ENCODE peak calls at places on chromosomes 4 and X, in nine cellular contexts. P, A, R, Z, T, H, W, J and S are unnamed samples. For H3K4me1, the result is how much of the 10 kb centered on the place peaks cover.

GRCh38 chr4:5839751-5840674 is 52.9 kb downstream of the CRMP1 start:
- DNase-seq in P (peak), A (no peak), R (no peak), Z (no peak), T (no peak), H (peak), W (peak), J (peak), S (no peak)

GRCh38 chr4:118783887-118784286 is 52.0 kb downstream of the SEC24D start:
- DNase-seq in P (no peak), A (no peak), R (no peak), Z (no peak), T (no peak), H (no peak), W (no peak), J (no peak), S (no peak)

GRCh38 chrX:131985526-131986049 is 37.5 kb upstream of the STK26 start:
- DNase-seq in P (no peak), A (peak), R (no peak), Z (no peak), T (no peak), H (no peak), W (no peak), J (no peak), S (no peak)

GRCh38 chr4:4409416-4410115 is 22.7 kb downstream of the NSG1 start:
- DNase-seq in P (no peak), A (no peak), R (no peak), Z (no peak), T (no peak), H (no peak), W (no peak), J (no peak), S (no peak)

GRCh38 chrX:39149761-39150160 is 348.5 kb downstream of the MID1IP1 start:
- DNase-seq in P (peak), A (peak), R (no peak), Z (peak), T (no peak), H (peak), W (no peak), J (no peak), S (peak)

GRCh38 chr4:176309772-176310171 is 10.0 kb upstream of the SPCS3 start:
- DNase-seq in P (no peak), A (no peak), R (no peak), Z (no peak), T (no peak), H (no peak), W (no peak), J (no peak), S (no peak)

GRCh38 chr4:97116511-97116910 is 1026.8 kb downstream of the STPG2 start:
- DNase-seq in P (no peak), A (no peak), R (no peak), Z (no peak), T (no peak), H (no peak), W (no peak), J (no peak), S (no peak)

GRCh38 chr4:38106301-38106700 is 146.1 kb downstream of the PTTG2 start:
- DNase-seq in P (no peak), A (no peak), R (no peak), Z (no peak), T (no peak), H (no peak), W (no peak), J (no peak), S (no peak)

GRCh38 chr4:2411786-2412510 is 6.5 kb downstream of the ZFYVE28 start:
- DNase-seq in P (no peak), A (no peak), R (peak), Z (no peak), T (no peak), H (no peak), W (peak), J (no peak), S (no peak)

GRCh38 chr4:1768367-1769034 is 24.6 kb upstream of the FGFR3 start:
- DNase-seq in P (no peak), A (peak), R (no peak), Z (no peak), T (no peak), H (no peak), W (no peak), J (no peak), S (no peak)

GRCh38 chrX:71253253-71254091 is 468 bp downstream of the ZMYM3 start:
- DNase-seq in P (no peak), A (peak), R (no peak), Z (no peak), T (peak), H (peak), W (peak), J (no peak), S (peak)

DNA sequence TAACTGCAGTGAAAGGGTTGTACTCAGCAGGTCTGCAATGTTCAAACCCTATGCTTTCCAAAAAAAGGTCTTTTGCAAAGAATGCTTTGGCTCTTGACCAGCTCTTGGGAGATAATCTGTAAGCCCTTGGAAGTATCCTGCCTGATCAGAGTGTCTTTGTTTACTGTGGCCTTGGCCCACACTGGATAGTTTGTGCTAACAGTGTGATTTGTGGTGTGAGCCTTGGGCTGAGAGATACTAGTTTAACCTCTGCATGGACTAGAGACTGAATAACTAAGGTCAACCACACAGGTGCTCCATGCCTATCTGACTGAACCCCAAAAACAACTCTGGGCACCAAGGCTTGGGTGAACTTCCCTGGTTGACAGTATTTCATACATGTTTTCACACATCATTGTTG is 3.6 kb upstream of the MAGED1 start:
- DNase-seq in P (no peak), A (no peak), R (no peak), Z (no peak), T (no peak), H (no peak), W (no peak), J (no peak), S (no peak)
- H3K4me1 ChIP-seq in P (under half), A (under half), R (under half), Z (under half), T (under half), H (under half), W (under half), J (under half), S (under half)

GRCh38 chrX:154123241-154124219 is 20.5 kb upstream of the OPN1LW start:
- DNase-seq in P (no peak), A (peak), R (no peak), Z (no peak), T (no peak), H (peak), W (no peak), J (no peak), S (no peak)
- TF ChIP-seq EP300 in P (no peak), A (no peak), R (no peak), Z (no peak), T (no peak), H (no peak), W (no peak), J (no peak), S (no peak)

GRCh38 chr4:85792576-85792975 is 317.6 kb downstream of the ARHGAP24 start:
- DNase-seq in P (no peak), A (no peak), R (no peak), Z (no peak), T (no peak), H (no peak), W (no peak), J (no peak), S (no peak)
- H3K4me1 ChIP-seq in P (under half), A (under half), R (under half), Z (under half), T (under half), H (under half), W (under half), J (under half), S (under half)

GRCh38 chr4:150570862-150571261 is 11.1 kb upstream of the MAB21L2 start:
- DNase-seq in P (no peak), A (no peak), R (no peak), Z (no peak), T (no peak), H (no peak), W (no peak), J (no peak), S (no peak)
- TF ChIP-seq EP300 in P (no peak), A (no peak), R (no peak), Z (no peak), T (no peak), H (no peak), W (no peak), J (no peak), S (no peak)

DNA sequence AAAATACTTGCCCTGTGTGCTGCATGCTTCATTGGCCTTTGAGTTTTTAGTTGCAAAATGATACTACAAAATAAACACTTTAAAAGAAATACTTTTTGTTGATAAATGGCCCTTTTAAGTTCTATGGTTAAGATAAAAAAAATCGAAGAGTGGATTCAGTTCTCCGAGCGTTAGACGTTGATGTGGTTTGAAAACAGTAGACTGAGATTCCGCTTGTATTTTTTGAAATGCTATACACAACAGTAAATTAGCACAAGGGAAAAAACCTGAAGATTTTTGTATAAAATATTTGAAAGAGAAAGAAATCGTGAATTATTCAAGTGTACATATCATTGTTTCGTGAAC is 1.4 kb downstream of the BMP2K start:
- DNase-seq in P (no peak), A (no peak), R (no peak), Z (no peak), T (no peak), H (no peak), W (no peak), J (no peak), S (no peak)
- H3K4me1 ChIP-seq in P (under half), A (under half), R (under half), Z (under half), T (under half), H (under half), W (under half), J (under half), S (under half)